ENCODE peak calls at places on chromosomes 11 and 22, in four cellular contexts. N is stomach, O is HCT116, C is transverse colon. M is an unnamed sample.

GRCh38 chr11:119371778-119372182 is 9.7 kb downstream of the USP2 start:
- DNase-seq in N (no peak), O (no peak), C (no peak), M (no peak)

GRCh38 chr11:32100495-32100894 is 9.6 kb downstream of the RCN1 start:
- DNase-seq in N (no peak), O (no peak), C (no peak), M (no peak)

GRCh38 chr11:74100231-74100630 is 70.6 kb downstream of the C2CD3 start:
- DNase-seq in N (no peak), O (no peak), C (no peak), M (no peak)

GRCh38 chr22:38706101-38706884 is 549 bp downstream of the GTPBP1 start:
- DNase-seq in N (peak; percentile 60), O (no peak), C (peak; percentile 61), M (no peak)

GRCh38 chr11:15861256-15861655 is 495.1 kb downstream of the SOX6 start:
- DNase-seq in N (no peak), O (no peak), C (no peak), M (no peak)

GRCh38 chr11:104164028-104164520 is at the start of gene PDGFD:
- DNase-seq in N (peak; percentile 71), O (no peak), C (peak; percentile 22), M (no peak)

GRCh38 chr11:18633256-18634139 is 644 bp downstream of the SPTY2D1 start:
- DNase-seq in N (no peak), O (no peak), C (peak; percentile 15), M (no peak)

GRCh38 chr11:3049430-3050243 is 7.6 kb downstream of the CARS1 start:
- DNase-seq in N (peak; percentile 76), O (peak; percentile 35), C (peak; percentile 80), M (no peak)

GRCh38 chr11:71420455-71421241 is 27.5 kb downstream of the DHCR7 start:
- DNase-seq in N (peak; percentile 68), O (peak; percentile 56), C (peak; percentile 56), M (no peak)

GRCh38 chr22:36287881-36288515 is 35.1 kb downstream of the APOL1 start:
- DNase-seq in N (no peak), O (no peak), C (no peak), M (no peak)

GRCh38 chr22:27107824-27108223 is 450.4 kb downstream of the MIAT start:
- DNase-seq in N (peak; percentile 76), O (peak; percentile 70), C (peak; percentile 45), M (no peak)

GRCh38 chr11:121613724-121614123 is 161.0 kb upstream of the SORL1-AS1 start:
- DNase-seq in N (no peak), O (no peak), C (no peak), M (no peak)

GRCh38 chr11:105829084-105829483 is 193.0 kb downstream of the MSANTD4 start:
- DNase-seq in N (no peak), O (no peak), C (no peak), M (no peak)

GRCh38 chr11:27485930-27486773 is 13.6 kb upstream of the LGR4 start:
- DNase-seq in N (no peak), O (peak; percentile 37), C (no peak), M (no peak)

GRCh38 chr11:42951266-42951665 is 360.5 kb upstream of the API5 start:
- DNase-seq in N (peak; percentile 31), O (no peak), C (no peak), M (no peak)

GRCh38 chr11:116853461-116854073 is 16.1 kb upstream of the APOA1 start:
- DNase-seq in N (peak; percentile 53), O (peak; percentile 34), C (peak; percentile 48), M (no peak)

GRCh38 chr11:75855191-75855590 is 40.2 kb downstream of the UVRAG start:
- DNase-seq in N (no peak), O (no peak), C (no peak), M (no peak)

GRCh38 chr22:37281646-37282384 is 493 bp upstream of the CYTH4 start:
- DNase-seq in N (no peak), O (no peak), C (no peak), M (no peak)

GRCh38 chr11:86608251-86608799 is 64.1 kb downstream of the ME3 start:
- DNase-seq in N (peak; percentile 73), O (peak; percentile 67), C (peak; percentile 75), M (peak; percentile 92)
- H3K4me3 ChIP-seq in N (no peak overlapping the region), O (peak overlapping the region; percentile 4), C (no peak overlapping the region), M (peak overlapping the region; percentile 25)

GRCh38 chr11:693887-694562 is 997 bp downstream of the DEAF1 start:
- DNase-seq in N (no peak), O (no peak), C (peak; percentile 69), M (no peak)
- TF ChIP-seq POLR2AphosphoS5 in N (no peak), O (no peak), C (no peak), M (no peak)

GRCh38 chr11:5394091-5394490 is 10.5 kb downstream of the OR51M1 start:
- DNase-seq in N (no peak), O (no peak), C (no peak), M (no peak)

GRCh38 chr11:5384335-5384734 is 723 bp downstream of the OR51M1 start:
- DNase-seq in N (no peak), O (no peak), C (no peak), M (no peak)

GRCh38 chr11:5390210-5390609 is 6.6 kb downstream of the OR51M1 start:
- DNase-seq in N (no peak), O (no peak), C (no peak), M (no peak)
- TF ChIP-seq CTCF in N (no peak), O (peak; percentile 35), C (no peak), M (no peak)

DNA sequence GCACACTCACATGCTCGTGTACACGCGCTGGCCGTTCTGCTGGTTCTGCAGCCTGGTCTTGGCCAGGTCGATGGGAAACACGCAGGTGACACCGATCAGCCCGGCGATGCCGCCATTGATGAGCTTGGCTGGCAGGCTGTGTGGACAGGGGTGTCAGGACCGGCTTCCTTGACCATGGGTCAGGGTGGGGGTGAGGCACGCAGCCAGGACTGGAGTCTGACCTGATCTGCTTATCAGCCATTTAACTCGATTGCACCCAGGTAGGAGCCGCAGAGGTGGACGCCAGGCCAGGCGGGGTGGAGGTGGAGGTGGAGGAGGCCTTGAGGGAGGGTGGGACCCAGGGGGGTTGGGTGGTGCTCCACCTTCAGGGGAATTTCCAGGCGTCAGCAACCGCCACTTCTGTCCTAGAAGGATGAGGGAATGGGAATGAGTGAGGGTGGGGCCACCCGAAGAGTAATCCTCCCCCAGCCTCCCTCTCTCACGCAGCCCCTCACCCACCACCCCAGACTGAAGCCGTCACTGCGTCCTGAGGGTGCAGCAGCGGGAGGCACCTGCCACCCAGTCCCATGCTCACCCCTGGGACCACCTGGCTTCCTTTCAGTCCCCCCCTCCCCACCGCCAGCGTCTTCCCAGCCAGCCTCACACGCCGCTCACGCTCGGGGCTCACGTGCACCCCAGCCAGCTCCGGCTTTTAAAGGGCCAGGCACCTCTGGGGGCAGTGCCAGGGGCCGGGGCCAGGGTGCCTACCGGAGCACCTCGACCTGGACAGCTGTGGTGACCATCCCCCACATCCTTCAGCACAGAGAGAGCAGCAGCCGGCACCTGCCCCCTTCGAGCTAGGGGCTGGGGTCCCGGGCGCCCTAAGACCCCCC is 3.1 kb downstream of the SLC25A22 start:
- DNase-seq in N (peak; percentile 64), O (no peak), C (peak; percentile 43), M (no peak)
- H3K4me3 ChIP-seq in N (peak overlapping the region; percentile 87), O (peak overlapping the region; percentile 86), C (peak overlapping the region; percentile 71), M (peak overlapping the region; percentile 93)

GRCh38 chr22:43183496-43184263 is 3.3 kb downstream of the TTLL12 start:
- DNase-seq in N (no peak), O (no peak), C (no peak), M (no peak)

GRCh38 chr22:43185860-43186261 is 1.1 kb downstream of the TTLL12 start:
- DNase-seq in N (peak; percentile 87), O (peak; percentile 29), C (peak; percentile 62), M (no peak)

GRCh38 chr22:43187171-43188099 is 501 bp upstream of the TTLL12 start:
- DNase-seq in N (peak; percentile 98), O (peak; percentile 90), C (peak; percentile 97), M (peak; percentile 97)

GRCh38 chr22:43188829-43189545 is 2.1 kb upstream of the TTLL12 start:
- DNase-seq in N (no peak), O (no peak), C (no peak), M (no peak)

GRCh38 chr22:43186272-43187170 is at the start of gene TTLL12:
- DNase-seq in N (peak; percentile 56), O (no peak), C (peak; percentile 56), M (no peak)
- TF ChIP-seq POLR2AphosphoS5 in N (no peak), O (peak; percentile 63), C (peak; percentile 21), M (no peak)

GRCh38 chr11:100473390-100473740 is 213.7 kb upstream of the ARHGAP42 start:
- DNase-seq in N (no peak), O (no peak), C (no peak), M (no peak)

GRCh38 chr11:100467821-100468508 is 219.1 kb upstream of the ARHGAP42 start:
- DNase-seq in N (no peak), O (no peak), C (no peak), M (no peak)

GRCh38 chr11:100472727-100473389 is 214.2 kb upstream of the ARHGAP42 start:
- DNase-seq in N (peak; percentile 35), O (no peak), C (no peak), M (no peak)

DNA sequence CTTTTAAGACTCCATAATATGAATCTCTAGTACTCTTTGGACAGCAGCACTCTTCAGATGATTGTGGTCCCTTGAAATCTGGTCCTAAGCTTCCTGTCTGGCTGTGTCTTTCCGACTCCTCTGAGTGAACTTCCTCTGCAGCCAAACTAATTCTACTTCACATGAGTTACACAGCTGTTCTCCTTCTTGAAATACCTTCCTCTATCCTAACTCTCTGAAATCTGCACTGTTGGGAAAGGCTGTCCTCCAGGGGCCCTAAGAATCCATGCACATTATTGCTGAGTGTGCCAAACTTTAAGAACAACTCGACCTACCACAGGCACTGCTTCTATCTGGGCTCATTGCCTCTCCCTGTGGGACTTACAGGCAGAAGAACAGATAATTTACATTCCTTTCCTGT is 217.3 kb upstream of the ARHGAP42 start:
- DNase-seq in N (no peak), O (no peak), C (no peak), M (no peak)
- TF ChIP-seq CTCF in N (no peak), O (no peak), C (no peak), M (no peak)

DNA sequence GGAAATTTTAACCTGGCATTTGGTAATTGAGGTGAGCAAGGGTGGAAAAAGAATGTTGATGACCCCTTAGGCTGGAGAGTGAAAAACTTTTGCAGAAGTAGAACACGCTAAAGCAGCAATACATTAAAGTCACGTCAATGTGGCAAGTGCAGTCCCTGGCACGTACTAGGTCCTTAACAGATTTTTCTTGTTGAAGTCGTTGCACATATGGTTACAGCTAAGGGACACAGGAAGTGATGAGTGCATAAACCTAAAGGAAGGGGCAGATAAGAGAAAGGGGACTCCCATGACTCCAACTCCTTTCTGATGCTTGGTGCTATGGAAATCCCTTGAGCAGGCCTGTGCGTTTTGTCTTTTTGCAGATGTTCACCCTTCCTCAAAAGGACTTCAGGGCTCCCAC is 1.2 kb downstream of the ACCS start:
- DNase-seq in N (no peak), O (no peak), C (no peak), M (no peak)
- H3K4me3 ChIP-seq in N (peak overlapping the region; percentile 75), O (peak overlapping the region; percentile 60), C (peak overlapping the region; percentile 91), M (peak overlapping the region; percentile 73)

GRCh38 chr22:46542011-46542985 is 4.9 kb upstream of the CELSR1 start:
- DNase-seq in N (peak; percentile 80), O (no peak), C (peak; percentile 76), M (no peak)
- TF ChIP-seq POLR2AphosphoS5 in N (no peak), O (no peak), C (no peak), M (no peak)

M was measured in esophagus muscularis mucosa.